ENCODE peak calls at places on chromosomes 2 and 18, in ten cellular contexts. One of them, this sample, is unnamed.

GRCh38 chr2:20071397-20072383 is 20.3 kb upstream of the LAPTM4A start:
- DNase-seq in heart left ventricle: peak
- DNase-seq in GM23338: peak
- DNase-seq in IMR-90: peak
- DNase-seq in pancreas: peak
- DNase-seq in bronchial epithelial cell: peak
- DNase-seq in adrenal gland: peak
- DNase-seq in HCT116: no peak
- DNase-seq in colonic mucosa: no peak
- DNase-seq in transverse colon: no peak
- DNase-seq in this sample: no peak

GRCh38 chr2:72788756-72789155 is 37.1 kb downstream of the EXOC6B start:
- DNase-seq in heart left ventricle: no peak
- DNase-seq in GM23338: no peak
- DNase-seq in IMR-90: peak
- DNase-seq in pancreas: no peak
- DNase-seq in bronchial epithelial cell: peak
- DNase-seq in adrenal gland: no peak
- DNase-seq in HCT116: no peak
- DNase-seq in colonic mucosa: no peak
- DNase-seq in transverse colon: no peak
- DNase-seq in this sample: no peak

GRCh38 chr2:9191044-9191481 is 15.5 kb upstream of the ASAP2 start:
- DNase-seq in heart left ventricle: peak
- DNase-seq in GM23338: peak
- DNase-seq in IMR-90: peak
- DNase-seq in pancreas: peak
- DNase-seq in bronchial epithelial cell: no peak
- DNase-seq in adrenal gland: peak
- DNase-seq in HCT116: no peak
- DNase-seq in colonic mucosa: no peak
- DNase-seq in transverse colon: peak
- DNase-seq in this sample: no peak

GRCh38 chr2:239954166-239955085 is 70.7 kb downstream of the NDUFA10 start:
- DNase-seq in heart left ventricle: no peak
- DNase-seq in GM23338: no peak
- DNase-seq in IMR-90: peak
- DNase-seq in pancreas: no peak
- DNase-seq in bronchial epithelial cell: no peak
- DNase-seq in adrenal gland: no peak
- DNase-seq in HCT116: no peak
- DNase-seq in colonic mucosa: peak
- DNase-seq in transverse colon: no peak
- DNase-seq in this sample: no peak

GRCh38 chr2:240235149-240235803 is 94.8 kb upstream of the OTOS start:
- DNase-seq in heart left ventricle: peak
- DNase-seq in GM23338: no peak
- DNase-seq in IMR-90: no peak
- DNase-seq in pancreas: no peak
- DNase-seq in bronchial epithelial cell: no peak
- DNase-seq in adrenal gland: peak
- DNase-seq in HCT116: no peak
- DNase-seq in colonic mucosa: peak
- DNase-seq in transverse colon: no peak
- DNase-seq in this sample: no peak

GRCh38 chr18:37565138-37565984 is at the start of gene CELF4:
- DNase-seq in heart left ventricle: no peak
- DNase-seq in GM23338: peak
- DNase-seq in IMR-90: no peak
- DNase-seq in pancreas: no peak
- DNase-seq in bronchial epithelial cell: peak
- DNase-seq in adrenal gland: no peak
- DNase-seq in HCT116: no peak
- DNase-seq in colonic mucosa: no peak
- DNase-seq in transverse colon: no peak
- DNase-seq in this sample: peak

GRCh38 chr2:119432882-119433522 is 1.3 kb downstream of the TMEM37 start:
- DNase-seq in heart left ventricle: no peak
- DNase-seq in GM23338: peak
- DNase-seq in IMR-90: no peak
- DNase-seq in pancreas: no peak
- DNase-seq in bronchial epithelial cell: no peak
- DNase-seq in adrenal gland: no peak
- DNase-seq in HCT116: no peak
- DNase-seq in colonic mucosa: no peak
- DNase-seq in transverse colon: no peak
- DNase-seq in this sample: peak

GRCh38 chr2:112077814-112078213 is 22.7 kb downstream of the TMEM87B start:
- DNase-seq in heart left ventricle: no peak
- DNase-seq in GM23338: peak
- DNase-seq in IMR-90: no peak
- DNase-seq in pancreas: no peak
- DNase-seq in bronchial epithelial cell: no peak
- DNase-seq in adrenal gland: no peak
- DNase-seq in HCT116: no peak
- DNase-seq in colonic mucosa: no peak
- DNase-seq in transverse colon: no peak
- DNase-seq in this sample: no peak

GRCh38 chr2:238087211-238087610 is 12.9 kb upstream of the ESPNL start:
- DNase-seq in heart left ventricle: no peak
- DNase-seq in GM23338: no peak
- DNase-seq in IMR-90: no peak
- DNase-seq in pancreas: no peak
- DNase-seq in bronchial epithelial cell: no peak
- DNase-seq in adrenal gland: peak
- DNase-seq in HCT116: no peak
- DNase-seq in colonic mucosa: no peak
- DNase-seq in transverse colon: no peak
- DNase-seq in this sample: no peak

GRCh38 chr2:54240515-54241219 is 15.4 kb downstream of the TSPYL6 start:
- DNase-seq in heart left ventricle: no peak
- DNase-seq in GM23338: peak
- DNase-seq in IMR-90: peak
- DNase-seq in pancreas: no peak
- DNase-seq in bronchial epithelial cell: no peak
- DNase-seq in adrenal gland: no peak
- DNase-seq in HCT116: no peak
- DNase-seq in colonic mucosa: no peak
- DNase-seq in transverse colon: no peak
- DNase-seq in this sample: no peak

GRCh38 chr18:22199005-22199404 is 29.6 kb downstream of the GATA6 start:
- DNase-seq in heart left ventricle: no peak
- DNase-seq in GM23338: no peak
- DNase-seq in IMR-90: no peak
- DNase-seq in pancreas: no peak
- DNase-seq in bronchial epithelial cell: no peak
- DNase-seq in adrenal gland: no peak
- DNase-seq in HCT116: no peak
- DNase-seq in colonic mucosa: no peak
- DNase-seq in transverse colon: no peak
- DNase-seq in this sample: no peak

GRCh38 chr2:10385933-10386773 is 62.0 kb downstream of the ODC1 start:
- DNase-seq in heart left ventricle: no peak
- DNase-seq in GM23338: no peak
- DNase-seq in IMR-90: peak
- DNase-seq in pancreas: no peak
- DNase-seq in bronchial epithelial cell: peak
- DNase-seq in adrenal gland: no peak
- DNase-seq in HCT116: no peak
- DNase-seq in colonic mucosa: no peak
- DNase-seq in transverse colon: no peak
- DNase-seq in this sample: no peak

GRCh38 chr2:1601064-1601405 is 143.3 kb downstream of the PXDN start:
- DNase-seq in heart left ventricle: no peak
- DNase-seq in GM23338: no peak
- DNase-seq in IMR-90: no peak
- DNase-seq in pancreas: no peak
- DNase-seq in bronchial epithelial cell: no peak
- DNase-seq in adrenal gland: no peak
- DNase-seq in HCT116: no peak
- DNase-seq in colonic mucosa: no peak
- DNase-seq in transverse colon: no peak
- DNase-seq in this sample: no peak

GRCh38 chr18:11578799-11579198 is 30.6 kb upstream of the SLC35G4 start:
- DNase-seq in heart left ventricle: no peak
- DNase-seq in GM23338: no peak
- DNase-seq in IMR-90: no peak
- DNase-seq in pancreas: no peak
- DNase-seq in bronchial epithelial cell: no peak
- DNase-seq in adrenal gland: no peak
- DNase-seq in HCT116: no peak
- DNase-seq in colonic mucosa: no peak
- DNase-seq in transverse colon: no peak
- DNase-seq in this sample: peak

GRCh38 chr18:6069539-6069938 is 174.2 kb upstream of the TMEM200C start:
- DNase-seq in heart left ventricle: no peak
- DNase-seq in GM23338: no peak
- DNase-seq in IMR-90: peak
- DNase-seq in pancreas: no peak
- DNase-seq in bronchial epithelial cell: peak
- DNase-seq in adrenal gland: no peak
- DNase-seq in HCT116: no peak
- DNase-seq in colonic mucosa: no peak
- DNase-seq in transverse colon: no peak
- DNase-seq in this sample: no peak

GRCh38 chr18:6069103-6069502 is 173.8 kb upstream of the TMEM200C start:
- DNase-seq in heart left ventricle: no peak
- DNase-seq in GM23338: no peak
- DNase-seq in IMR-90: no peak
- DNase-seq in pancreas: no peak
- DNase-seq in bronchial epithelial cell: no peak
- DNase-seq in adrenal gland: no peak
- DNase-seq in HCT116: no peak
- DNase-seq in colonic mucosa: no peak
- DNase-seq in transverse colon: no peak
- DNase-seq in this sample: no peak
- TF ChIP-seq CTCF in heart left ventricle: no peak
- TF ChIP-seq CTCF in GM23338: no peak
- TF ChIP-seq CTCF in IMR-90: no peak
- TF ChIP-seq CTCF in pancreas: no peak
- TF ChIP-seq CTCF in bronchial epithelial cell: no peak
- TF ChIP-seq CTCF in adrenal gland: no peak
- TF ChIP-seq CTCF in HCT116: no peak
- TF ChIP-seq CTCF in colonic mucosa: no peak
- TF ChIP-seq CTCF in transverse colon: no peak
- TF ChIP-seq CTCF in this sample: no peak

GRCh38 chr2:227856697-227857096 is 14.7 kb upstream of the DAW1 start:
- DNase-seq in heart left ventricle: no peak
- DNase-seq in GM23338: no peak
- DNase-seq in IMR-90: no peak
- DNase-seq in pancreas: no peak
- DNase-seq in bronchial epithelial cell: no peak
- DNase-seq in adrenal gland: no peak
- DNase-seq in HCT116: no peak
- DNase-seq in colonic mucosa: no peak
- DNase-seq in transverse colon: no peak
- DNase-seq in this sample: no peak

GRCh38 chr2:227853204-227853629 is 18.2 kb upstream of the DAW1 start:
- DNase-seq in heart left ventricle: no peak
- DNase-seq in GM23338: no peak
- DNase-seq in IMR-90: peak
- DNase-seq in pancreas: peak
- DNase-seq in bronchial epithelial cell: peak
- DNase-seq in adrenal gland: no peak
- DNase-seq in HCT116: no peak
- DNase-seq in colonic mucosa: no peak
- DNase-seq in transverse colon: no peak
- DNase-seq in this sample: no peak

GRCh38 chr2:227849906-227850305 is 21.5 kb upstream of the DAW1 start:
- DNase-seq in heart left ventricle: no peak
- DNase-seq in GM23338: no peak
- DNase-seq in IMR-90: peak
- DNase-seq in pancreas: no peak
- DNase-seq in bronchial epithelial cell: peak
- DNase-seq in adrenal gland: no peak
- DNase-seq in HCT116: no peak
- DNase-seq in colonic mucosa: no peak
- DNase-seq in transverse colon: no peak
- DNase-seq in this sample: no peak

GRCh38 chr2:227855440-227855839 is 16.0 kb upstream of the DAW1 start:
- DNase-seq in heart left ventricle: no peak
- DNase-seq in GM23338: no peak
- DNase-seq in IMR-90: no peak
- DNase-seq in pancreas: no peak
- DNase-seq in bronchial epithelial cell: no peak
- DNase-seq in adrenal gland: no peak
- DNase-seq in HCT116: no peak
- DNase-seq in colonic mucosa: no peak
- DNase-seq in transverse colon: no peak
- DNase-seq in this sample: no peak

DNA sequence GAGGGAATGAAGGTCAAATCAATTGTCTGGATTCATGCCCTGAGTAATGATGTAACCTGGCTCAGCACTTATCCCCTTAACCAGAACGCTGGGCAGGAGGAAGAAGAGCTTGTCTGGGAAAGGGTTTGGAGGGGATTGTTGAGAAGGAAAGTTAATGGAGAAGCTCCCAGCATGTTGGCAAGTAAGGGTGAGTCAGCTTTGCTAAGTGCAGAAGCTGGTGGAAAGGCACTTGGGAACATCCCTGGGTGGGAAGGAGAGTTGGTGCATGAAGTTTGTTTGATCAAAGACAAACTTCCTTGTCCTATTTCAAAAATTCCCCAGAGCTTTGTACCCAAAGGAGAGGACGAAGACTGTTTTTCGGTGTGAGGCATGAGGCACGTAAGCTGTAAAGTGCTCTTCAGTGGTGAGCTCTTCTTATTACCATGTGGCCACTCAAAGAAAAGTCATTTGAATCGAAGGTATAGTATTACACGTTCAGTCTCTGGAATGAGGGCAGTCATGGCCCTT is 17.6 kb upstream of the DAW1 start:
- DNase-seq in heart left ventricle: no peak
- DNase-seq in GM23338: no peak
- DNase-seq in IMR-90: peak
- DNase-seq in pancreas: no peak
- DNase-seq in bronchial epithelial cell: peak
- DNase-seq in adrenal gland: no peak
- DNase-seq in HCT116: no peak
- DNase-seq in colonic mucosa: no peak
- DNase-seq in transverse colon: no peak
- DNase-seq in this sample: no peak
- TF ChIP-seq CTCF in heart left ventricle: no peak
- TF ChIP-seq CTCF in GM23338: no peak
- TF ChIP-seq CTCF in IMR-90: no peak
- TF ChIP-seq CTCF in pancreas: no peak
- TF ChIP-seq CTCF in bronchial epithelial cell: no peak
- TF ChIP-seq CTCF in adrenal gland: no peak
- TF ChIP-seq CTCF in HCT116: no peak
- TF ChIP-seq CTCF in colonic mucosa: no peak
- TF ChIP-seq CTCF in transverse colon: no peak
- TF ChIP-seq CTCF in this sample: no peak

GRCh38 chr2:43199492-43200481 is 26.6 kb downstream of the ZFP36L2 start:
- DNase-seq in heart left ventricle: no peak
- DNase-seq in GM23338: no peak
- DNase-seq in IMR-90: peak
- DNase-seq in pancreas: peak
- DNase-seq in bronchial epithelial cell: peak
- DNase-seq in adrenal gland: no peak
- DNase-seq in HCT116: no peak
- DNase-seq in colonic mucosa: peak
- DNase-seq in transverse colon: peak
- DNase-seq in this sample: no peak
- TF ChIP-seq CTCF in heart left ventricle: no peak
- TF ChIP-seq CTCF in GM23338: no peak
- TF ChIP-seq CTCF in IMR-90: no peak
- TF ChIP-seq CTCF in pancreas: no peak
- TF ChIP-seq CTCF in bronchial epithelial cell: no peak
- TF ChIP-seq CTCF in adrenal gland: no peak
- TF ChIP-seq CTCF in HCT116: no peak
- TF ChIP-seq CTCF in colonic mucosa: no peak
- TF ChIP-seq CTCF in transverse colon: no peak
- TF ChIP-seq CTCF in this sample: no peak

GRCh38 chr2:100427627-100428258 is 10.3 kb upstream of the CHST10 start:
- DNase-seq in heart left ventricle: peak
- DNase-seq in GM23338: peak
- DNase-seq in IMR-90: peak
- DNase-seq in pancreas: peak
- DNase-seq in bronchial epithelial cell: peak
- DNase-seq in adrenal gland: peak
- DNase-seq in HCT116: peak
- DNase-seq in colonic mucosa: peak
- DNase-seq in transverse colon: peak
- DNase-seq in this sample: peak
- TF ChIP-seq CTCF in heart left ventricle: peak
- TF ChIP-seq CTCF in GM23338: peak
- TF ChIP-seq CTCF in IMR-90: peak
- TF ChIP-seq CTCF in pancreas: peak
- TF ChIP-seq CTCF in bronchial epithelial cell: peak
- TF ChIP-seq CTCF in adrenal gland: peak
- TF ChIP-seq CTCF in HCT116: peak
- TF ChIP-seq CTCF in colonic mucosa: peak
- TF ChIP-seq CTCF in transverse colon: peak
- TF ChIP-seq CTCF in this sample: peak

This sample was measured in GM13976.